ENCODE peak calls at places on chromosomes 4 and X, in six cellular contexts. R, G, Z, E, W and X are unnamed samples.

GRCh38 chr4:41160010-41160789 is 54.1 kb downstream of the APBB2 start:
- DNase-seq in E (no peak), G (peak; percentile 98), Z (no peak), W (peak; percentile 76), R (no peak), X (peak; percentile 96)

GRCh38 chr4:20062054-20062453 is 189.7 kb upstream of the SLIT2 start:
- DNase-seq in R (no peak), W (no peak), Z (no peak), G (no peak), E (no peak), X (no peak)

GRCh38 chr4:85928775-85929585 is 430.9 kb downstream of the MAPK10 start:
- DNase-seq in Z (no peak), G (no peak), R (no peak), W (no peak), E (no peak), X (peak; percentile 53)

GRCh38 chrX:68454476-68455150 is 21.3 kb upstream of the OPHN1 start:
- DNase-seq in Z (no peak), G (no peak), W (no peak), E (no peak), R (no peak), X (no peak)

GRCh38 chr4:119841361-119841760 is 212.8 kb upstream of the PDE5A start:
- DNase-seq in E (no peak), R (no peak), W (no peak), G (no peak), Z (no peak), X (no peak)

GRCh38 chr4:78667764-78668163 is 108.4 kb upstream of the BMP2K start:
- DNase-seq in Z (no peak), W (no peak), E (no peak), G (no peak), R (no peak), X (no peak)

GRCh38 chr4:6695660-6696581 is 2.2 kb downstream of the S100P start:
- DNase-seq in E (peak; percentile 41), G (no peak), W (no peak), Z (no peak), R (no peak), X (peak; percentile 14)

GRCh38 chrX:106415276-106415895 is 196.4 kb upstream of the RADX start:
- DNase-seq in Z (no peak), G (no peak), R (peak; percentile 60), E (no peak), W (no peak), X (peak; percentile 3)

GRCh38 chrX:2397648-2398340 is 103.0 kb downstream of the DHRSX start:
- DNase-seq in W (no peak), E (no peak), R (no peak), Z (no peak), G (no peak), X (peak; percentile 29)

GRCh38 chrX:46574941-46575381 is 1.4 kb downstream of the CHST7 start:
- DNase-seq in R (no peak), Z (no peak), E (peak; percentile 35), W (no peak), G (no peak), X (no peak)

GRCh38 chr4:88002786-88003185 is 4.6 kb upstream of the PKD2 start:
- DNase-seq in R (no peak), E (no peak), G (no peak), Z (no peak), W (no peak), X (peak; percentile 54)

GRCh38 chr4:88291003-88291402 is 6.6 kb upstream of the PPM1K start:
- DNase-seq in G (no peak), W (peak; percentile 58), E (no peak), R (peak; percentile 44), Z (no peak), X (peak; percentile 42)

GRCh38 chr4:146329042-146329716 is 114.8 kb downstream of the REELD1 start:
- DNase-seq in G (peak; percentile 58), R (no peak), E (no peak), Z (no peak), W (no peak), X (peak; percentile 57)

GRCh38 chr4:94527556-94528233 is 76.0 kb downstream of the PDLIM5 start:
- DNase-seq in R (no peak), E (no peak), W (no peak), G (no peak), Z (no peak), X (no peak)

GRCh38 chrX:130994671-130995070 is 63.5 kb upstream of the ARHGAP36 start:
- DNase-seq in Z (peak; percentile 53), E (no peak), W (no peak), R (peak; percentile 56), G (no peak), X (peak; percentile 3)

GRCh38 chrX:48957477-48957826 is at the start of gene OTUD5:
- DNase-seq in R (peak; percentile 64), W (no peak), G (no peak), Z (no peak), E (peak; percentile 68), X (no peak)

GRCh38 chr4:105765690-105766407 is 57.3 kb downstream of the GSTCD start:
- DNase-seq in W (no peak), R (peak; percentile 6), E (no peak), G (peak; percentile 61), Z (no peak), X (peak; percentile 90)

GRCh38 chr4:38189445-38189844 is 229.2 kb downstream of the PTTG2 start:
- DNase-seq in G (no peak), Z (no peak), W (no peak), R (no peak), E (no peak), X (peak; percentile 94)

GRCh38 chr4:118920247-118920646 is 31.6 kb downstream of the SYNPO2 start:
- DNase-seq in E (no peak), G (no peak), R (no peak), W (peak; percentile 72), Z (no peak), X (peak; percentile 6)

GRCh38 chr4:181674315-181674714 is 568.9 kb upstream of the TENM3 start:
- DNase-seq in Z (no peak), R (no peak), E (no peak), W (no peak), G (no peak), X (no peak)

GRCh38 chr4:4502694-4503311 is 39.0 kb downstream of the STX18 start:
- DNase-seq in W (no peak), Z (no peak), G (no peak), E (no peak), R (peak; percentile 18), X (peak; percentile 70)

GRCh38 chrX:68694429-68695205 is 47.2 kb downstream of the STARD8 start:
- DNase-seq in R (no peak), W (no peak), G (no peak), E (no peak), Z (no peak), X (no peak)

GRCh38 chr4:39528056-39528465 is 822 bp upstream of the UGDH start:
- DNase-seq in Z (no peak), R (no peak), E (no peak), W (peak; percentile 83), G (no peak), X (peak; percentile 88)

GRCh38 chr4:7654550-7655266 is 220.0 kb upstream of the PSAPL1 start:
- DNase-seq in Z (no peak), W (no peak), E (no peak), G (no peak), R (no peak), X (no peak)

GRCh38 chr4:81523672-81524436 is 52.1 kb upstream of the RASGEF1B start:
- DNase-seq in Z (no peak), W (no peak), E (no peak), G (no peak), R (no peak), X (no peak)

GRCh38 chrX:143632625-143633387 is 3.1 kb downstream of the SLITRK4 start:
- DNase-seq in Z (no peak), E (no peak), R (no peak), W (no peak), G (no peak), X (no peak)

GRCh38 chrX:100316987-100317386 is 93.1 kb downstream of the PCDH19 start:
- DNase-seq in E (no peak), G (no peak), W (no peak), R (no peak), Z (no peak), X (no peak)

GRCh38 chrX:13489451-13489850 is 80.0 kb upstream of the EGFL6 start:
- DNase-seq in R (no peak), G (peak; percentile 8), E (no peak), W (peak; percentile 82), Z (no peak), X (peak; percentile 73)

GRCh38 chr4:143986173-143986572 is 33.0 kb downstream of the GYPB start:
- DNase-seq in G (no peak), Z (no peak), R (no peak), W (no peak), E (no peak), X (no peak)

GRCh38 chr4:74613266-74613665 is 168.3 kb downstream of the AREG start:
- DNase-seq in E (no peak), Z (no peak), R (no peak), G (no peak), W (no peak), X (no peak)

GRCh38 chr4:159268607-159269006 is 165.7 kb downstream of the RAPGEF2 start:
- DNase-seq in R (no peak), E (no peak), Z (no peak), W (no peak), G (no peak), X (peak; percentile 28)

GRCh38 chr4:153649572-153649991 is 34.5 kb upstream of the TLR2 start:
- DNase-seq in G (no peak), W (no peak), R (no peak), E (no peak), Z (no peak), X (no peak)

GRCh38 chr4:81032174-81032551 is 1.7 kb downstream of the BMP3 start:
- DNase-seq in W (no peak), Z (no peak), G (no peak), R (no peak), E (no peak), X (no peak)

GRCh38 chr4:103158760-103159159 is 39.4 kb downstream of the CENPE start:
- DNase-seq in E (no peak), W (no peak), Z (no peak), R (no peak), G (no peak), X (no peak)

GRCh38 chr4:152090543-152090942 is 329.7 kb upstream of the GATB start:
- DNase-seq in E (no peak), W (no peak), Z (no peak), R (no peak), G (no peak), X (peak; percentile 77)

GRCh38 chrX:150805736-150806135 is 92.7 kb downstream of the CD99L2 start:
- DNase-seq in R (no peak), E (no peak), W (no peak), G (no peak), Z (no peak), X (no peak)

GRCh38 chr4:11954093-11954492 is 525.4 kb upstream of the HS3ST1 start:
- DNase-seq in W (no peak), E (no peak), G (peak; percentile 46), R (peak; percentile 9), Z (no peak), X (peak; percentile 1)

GRCh38 chr4:89156515-89156914 is 45.2 kb downstream of the TIGD2 start:
- DNase-seq in W (no peak), G (no peak), R (no peak), E (no peak), Z (no peak), X (no peak)